ENCODE peak calls at places on chromosomes 4 and X, in eight cellular contexts. M is cardiac fibroblast; C is activated B cell treated with CpG ODN at 0.5 μM for 24 hours; L is neuronal stem cell; Z is ascending aorta; J is activated CD4-positive, alpha-beta T cell treated with anti-CD3 and anti-CD28 coated beads, Interleukin-2, amount 50 U/mL, for 1 hour; V is lung; N is stimulated activated naive CD4-positive, alpha-beta T cell treated with Interleukin-2 at 50 U/mL for 16 hours. H is an unnamed sample.

GRCh38 chr4:25670991-25671390 is 15.3 kb downstream of the SLC34A2 start:
- DNase-seq in C (no peak), V (no peak), Z (no peak), N (no peak), L (no peak), M (no peak), J (no peak), H (peak)

GRCh38 chr4:4356106-4357041 is 30.5 kb upstream of the NSG1 start:
- DNase-seq in C (no peak), N (no peak), M (no peak), V (no peak), J (no peak), L (no peak), Z (no peak), H (no peak)

GRCh38 chrX:134840370-134840769 is 150.4 kb upstream of the SMIM10 start:
- DNase-seq in M (no peak), Z (no peak), C (no peak), N (no peak), L (no peak), J (no peak), V (no peak), H (no peak)

GRCh38 chr4:117001077-117001476 is 84.3 kb downstream of the TRAM1L1 start:
- DNase-seq in M (no peak), L (peak), V (no peak), J (no peak), Z (no peak), C (no peak), N (no peak), H (no peak)

GRCh38 chr4:4542824-4543485 is 1.1 kb upstream of the STX18 start:
- DNase-seq in L (no peak), C (no peak), M (no peak), J (no peak), Z (no peak), V (no peak), N (no peak), H (no peak)

GRCh38 chr4:184237612-184238011 is 19.9 kb upstream of the ENPP6 start:
- DNase-seq in J (no peak), V (no peak), C (no peak), M (peak), L (no peak), Z (no peak), N (peak), H (no peak)

GRCh38 chrX:46959101-46959500 is 46.9 kb downstream of the JADE3 start:
- DNase-seq in L (no peak), J (no peak), N (no peak), Z (no peak), V (no peak), C (no peak), M (no peak), H (no peak)

GRCh38 chrX:9677098-9677739 is 88.4 kb downstream of the GPR143 start:
- DNase-seq in L (no peak), J (no peak), V (no peak), C (no peak), Z (no peak), M (peak), N (peak), H (no peak)

GRCh38 chr4:67332627-67333026 is 212.7 kb downstream of the CENPC start:
- DNase-seq in J (no peak), N (no peak), M (peak), V (no peak), Z (no peak), L (no peak), C (no peak), H (no peak)

GRCh38 chrX:46333550-46333949 is 211.7 kb downstream of the ZNF674 start:
- DNase-seq in J (no peak), C (no peak), V (no peak), N (no peak), L (no peak), Z (no peak), M (no peak), H (no peak)

GRCh38 chr4:184921456-184921855 is 95.7 kb upstream of the ACSL1 start:
- DNase-seq in M (no peak), V (no peak), N (no peak), L (no peak), Z (no peak), J (no peak), C (no peak), H (no peak)

GRCh38 chrX:149497626-149498025 is 7.5 kb downstream of the IDS start:
- DNase-seq in V (no peak), C (no peak), Z (no peak), L (no peak), J (no peak), N (no peak), M (peak), H (no peak)

GRCh38 chrX:40175416-40176255 is 77.9 kb upstream of the BCOR start:
- DNase-seq in C (peak), L (no peak), M (peak), N (peak), V (peak), Z (no peak), J (peak), H (no peak)

GRCh38 chrX:139126493-139126892 is 404.0 kb upstream of the F9 start:
- DNase-seq in Z (no peak), J (no peak), C (no peak), N (no peak), M (no peak), V (peak), L (peak), H (no peak)

GRCh38 chr4:45550766-45551366 is 573.0 kb downstream of the GABRG1 start:
- DNase-seq in N (no peak), V (no peak), M (no peak), L (no peak), C (no peak), Z (no peak), J (no peak), H (no peak)